ENCODE peak calls at places on chromosomes 16 and 17, in ten cellular contexts. K is choroid plexus epithelial cell; X is bronchial epithelial cell; R is upper lobe of right lung; L is cardiac fibroblast; U is cardiac muscle cell; M is tibial nerve; S is kidney epithelial cell; N is mucosa of descending colon; I is CD8-positive, alpha-beta T cell. Y is an unnamed sample.

GRCh38 chr17:54021418-54021817 is 198.7 kb downstream of the KIF2B start:
- DNase-seq in K (no peak), X (no peak), R (no peak), L (no peak), U (no peak), M (no peak), S (no peak), N (no peak), I (no peak), Y (no peak)

GRCh38 chr17:30296499-30297038 is 4.8 kb upstream of the BLMH start:
- DNase-seq in K (no peak), X (peak), R (no peak), L (no peak), U (no peak), M (no peak), S (no peak), N (no peak), I (no peak), Y (no peak)

GRCh38 chr17:69236464-69236863 is 7.8 kb upstream of the ABCA10 start:
- DNase-seq in K (no peak), X (no peak), R (no peak), L (no peak), U (no peak), M (no peak), S (no peak), N (no peak), I (no peak), Y (no peak)

GRCh38 chr16:21283521-21284289 is 5.6 kb upstream of the CRYM start:
- DNase-seq in K (peak), X (peak), R (peak), L (peak), U (peak), M (peak), S (no peak), N (peak), I (no peak), Y (no peak)

GRCh38 chr17:75331671-75332070 is 42.4 kb upstream of the SLC25A19 start:
- DNase-seq in K (no peak), X (no peak), R (no peak), L (no peak), U (no peak), M (no peak), S (no peak), N (no peak), I (no peak), Y (no peak)

GRCh38 chr17:35432176-35433074 is at the start of gene SLFN12:
- DNase-seq in K (peak), X (peak), R (no peak), L (peak), U (peak), M (no peak), S (peak), N (peak), I (peak), Y (peak)

GRCh38 chr16:89811321-89811720 is 5.1 kb downstream of the FANCA start:
- DNase-seq in K (no peak), X (no peak), R (no peak), L (no peak), U (no peak), M (no peak), S (no peak), N (no peak), I (no peak), Y (no peak)

GRCh38 chr17:27276653-27277156 is 17.2 kb upstream of the WSB1 start:
- DNase-seq in K (no peak), X (no peak), R (no peak), L (peak), U (peak), M (no peak), S (no peak), N (no peak), I (no peak), Y (no peak)

GRCh38 chr16:70568601-70569217 is 45.1 kb downstream of the SF3B3 start:
- DNase-seq in K (peak), X (peak), R (no peak), L (no peak), U (peak), M (no peak), S (no peak), N (no peak), I (no peak), Y (no peak)

GRCh38 chr17:38616361-38616760 is 10.6 kb upstream of the SRCIN1 start:
- DNase-seq in K (no peak), X (no peak), R (no peak), L (no peak), U (no peak), M (no peak), S (no peak), N (no peak), I (no peak), Y (no peak)

GRCh38 chr16:86814256-86814655 is 235.9 kb downstream of the FOXL1 start:
- DNase-seq in K (no peak), X (peak), R (no peak), L (no peak), U (no peak), M (no peak), S (no peak), N (no peak), I (no peak), Y (peak)

GRCh38 chr17:38428643-38429371 is 543 bp downstream of the ARHGAP23 start:
- DNase-seq in K (peak), X (no peak), R (peak), L (peak), U (peak), M (no peak), S (no peak), N (peak), I (no peak), Y (no peak)

GRCh38 chr17:59366773-59367656 is 35.6 kb downstream of the YPEL2 start:
- DNase-seq in K (peak), X (peak), R (peak), L (peak), U (no peak), M (no peak), S (no peak), N (peak), I (no peak), Y (no peak)

GRCh38 chr16:12613992-12614661 is 189.6 kb downstream of the CPPED1 start:
- DNase-seq in K (no peak), X (no peak), R (no peak), L (no peak), U (no peak), M (no peak), S (no peak), N (no peak), I (no peak), Y (no peak)

GRCh38 chr16:67730326-67730725 is 11.2 kb upstream of the GFOD2 start:
- DNase-seq in K (no peak), X (no peak), R (peak), L (no peak), U (no peak), M (no peak), S (no peak), N (no peak), I (no peak), Y (no peak)

GRCh38 chr17:20116683-20117309 is 107.6 kb downstream of the SPECC1 start:
- DNase-seq in K (peak), X (peak), R (no peak), L (peak), U (peak), M (no peak), S (peak), N (peak), I (peak), Y (no peak)

GRCh38 chr17:5861246-5861645 is 208.9 kb upstream of the WSCD1 start:
- DNase-seq in K (no peak), X (no peak), R (no peak), L (no peak), U (no peak), M (no peak), S (no peak), N (no peak), I (no peak), Y (no peak)

GRCh38 chr17:50177983-50178834 is 12.4 kb downstream of the SGCA start:
- DNase-seq in K (peak), X (peak), R (peak), L (peak), U (peak), M (peak), S (peak), N (peak), I (peak), Y (no peak)

GRCh38 chr17:51144266-51145022 is 8.9 kb upstream of the NME1 start:
- DNase-seq in K (no peak), X (no peak), R (no peak), L (no peak), U (no peak), M (no peak), S (no peak), N (no peak), I (no peak), Y (no peak)

GRCh38 chr16:14564881-14565687 is 65.0 kb downstream of the PARN start:
- DNase-seq in K (peak), X (peak), R (no peak), L (peak), U (peak), M (no peak), S (no peak), N (no peak), I (no peak), Y (no peak)

GRCh38 chr17:64599187-64599676 is 62.9 kb downstream of the SMURF2 start:
- DNase-seq in K (peak), X (no peak), R (no peak), L (no peak), U (no peak), M (no peak), S (no peak), N (peak), I (peak), Y (no peak)

GRCh38 chr17:2266045-2266864 is 37.3 kb downstream of the SMG6 start:
- DNase-seq in K (no peak), X (no peak), R (no peak), L (no peak), U (no peak), M (no peak), S (no peak), N (no peak), I (peak), Y (no peak)

GRCh38 chr17:55286681-55287589 is 22.2 kb downstream of the HLF start:
- DNase-seq in K (peak), X (peak), R (no peak), L (peak), U (peak), M (no peak), S (peak), N (peak), I (no peak), Y (no peak)

GRCh38 chr17:43961954-43962353 is 8.2 kb upstream of the PYY start:
- DNase-seq in K (no peak), X (no peak), R (no peak), L (no peak), U (no peak), M (no peak), S (no peak), N (no peak), I (no peak), Y (no peak)

GRCh38 chr16:10037771-10038170 is 144.5 kb downstream of the GRIN2A start:
- DNase-seq in K (no peak), X (no peak), R (no peak), L (no peak), U (no peak), M (no peak), S (no peak), N (no peak), I (no peak), Y (no peak)

GRCh38 chr16:8828541-8829165 is 31.0 kb downstream of the PMM2 start:
- DNase-seq in K (peak), X (peak), R (no peak), L (no peak), U (no peak), M (no peak), S (peak), N (no peak), I (no peak), Y (peak)

GRCh38 chr16:69324013-69324531 is 6.3 kb downstream of the PDF start:
- DNase-seq in K (no peak), X (no peak), R (peak), L (no peak), U (no peak), M (no peak), S (no peak), N (peak), I (no peak), Y (no peak)

GRCh38 chr17:76382803-76383644 is 1.4 kb upstream of the SPHK1 start:
- DNase-seq in K (peak), X (peak), R (peak), L (peak), U (peak), M (no peak), S (no peak), N (peak), I (peak), Y (peak)

GRCh38 chr17:72774251-72774650 is 318.2 kb downstream of the SLC39A11 start:
- DNase-seq in K (no peak), X (no peak), R (no peak), L (no peak), U (no peak), M (no peak), S (no peak), N (no peak), I (no peak), Y (no peak)

GRCh38 chr17:13520899-13521572 is 80.7 kb downstream of the HS3ST3A1 start:
- DNase-seq in K (peak), X (no peak), R (no peak), L (peak), U (peak), M (no peak), S (no peak), N (no peak), I (no peak), Y (no peak)

GRCh38 chr17:74460996-74461395 is 5.4 kb upstream of the CD300A start:
- DNase-seq in K (no peak), X (no peak), R (no peak), L (no peak), U (no peak), M (no peak), S (no peak), N (no peak), I (no peak), Y (no peak)

GRCh38 chr17:59151007-59151406 is 4.0 kb downstream of the SKA2 start:
- DNase-seq in K (no peak), X (no peak), R (no peak), L (peak), U (peak), M (no peak), S (no peak), N (no peak), I (no peak), Y (no peak)

GRCh38 chr17:7072406-7072805 is 7.6 kb downstream of the CLEC10A start:
- DNase-seq in K (no peak), X (no peak), R (no peak), L (no peak), U (no peak), M (no peak), S (no peak), N (no peak), I (no peak), Y (no peak)

GRCh38 chr17:510223-510917 is 157.8 kb upstream of the RPH3AL start:
- DNase-seq in K (no peak), X (no peak), R (no peak), L (no peak), U (no peak), M (no peak), S (no peak), N (no peak), I (no peak), Y (no peak)

GRCh38 chr16:66197668-66198278 is 168.7 kb upstream of the CDH5 start:
- DNase-seq in K (no peak), X (no peak), R (no peak), L (no peak), U (no peak), M (no peak), S (no peak), N (no peak), I (no peak), Y (no peak)

GRCh38 chr16:86072328-86073102 is 173.6 kb downstream of the IRF8 start:
- DNase-seq in K (peak), X (peak), R (no peak), L (peak), U (peak), M (peak), S (peak), N (peak), I (no peak), Y (no peak)

GRCh38 chr17:50221500-50222480 is 20.4 kb upstream of the COL1A1 start:
- DNase-seq in K (peak), X (peak), R (peak), L (peak), U (peak), M (no peak), S (no peak), N (no peak), I (no peak), Y (no peak)

GRCh38 chr17:77959216-77959925 is 868 bp downstream of the TNRC6C start:
- DNase-seq in K (peak), X (peak), R (no peak), L (peak), U (peak), M (no peak), S (no peak), N (peak), I (no peak), Y (no peak)

GRCh38 chr17:77957215-77957868 is 1.2 kb upstream of the TNRC6C start:
- DNase-seq in K (peak), X (no peak), R (no peak), L (peak), U (peak), M (no peak), S (no peak), N (no peak), I (no peak), Y (no peak)

GRCh38 chr17:77957869-77958715 is at the start of gene TNRC6C:
- DNase-seq in K (peak), X (peak), R (peak), L (peak), U (peak), M (peak), S (peak), N (peak), I (peak), Y (peak)

GRCh38 chr17:77959926-77960521 is 1.5 kb downstream of the TNRC6C start:
- DNase-seq in K (peak), X (no peak), R (no peak), L (peak), U (peak), M (no peak), S (no peak), N (no peak), I (peak), Y (no peak)

DNA sequence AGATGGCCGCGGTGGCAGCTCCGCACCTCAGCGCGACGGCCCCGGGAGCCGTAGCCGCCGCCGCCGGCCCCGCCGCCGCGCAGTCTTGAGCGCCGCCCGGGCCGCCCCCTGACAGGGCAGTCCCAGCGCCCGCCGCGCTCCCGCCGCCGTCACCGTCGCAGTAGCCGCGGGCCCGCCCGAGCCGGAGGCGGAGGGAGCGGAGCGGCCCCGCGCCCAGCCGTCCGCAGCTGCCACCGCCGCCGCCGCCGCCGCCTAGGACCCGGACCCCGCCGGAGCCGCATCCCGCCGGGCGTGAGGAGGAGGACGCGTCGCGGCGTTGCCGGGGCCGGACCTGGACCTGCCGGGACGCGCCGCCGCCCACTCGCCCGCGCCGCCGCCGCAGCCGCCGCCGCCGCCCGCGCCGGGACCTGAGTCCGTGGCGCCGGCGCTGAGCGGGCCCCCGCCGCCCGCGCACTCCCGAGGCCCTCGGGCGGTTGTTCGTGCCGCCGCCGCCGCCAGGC is 263 bp downstream of the TNRC6C start:
- DNase-seq in K (no peak), X (no peak), R (no peak), L (peak), U (peak), M (no peak), S (no peak), N (no peak), I (no peak), Y (no peak)
- TF ChIP-seq CTCF in K (no peak), X (no peak), R (no peak), L (no peak), U (no peak), M (no peak), S (no peak), N (no peak), I (no peak), Y (no peak)

DNA sequence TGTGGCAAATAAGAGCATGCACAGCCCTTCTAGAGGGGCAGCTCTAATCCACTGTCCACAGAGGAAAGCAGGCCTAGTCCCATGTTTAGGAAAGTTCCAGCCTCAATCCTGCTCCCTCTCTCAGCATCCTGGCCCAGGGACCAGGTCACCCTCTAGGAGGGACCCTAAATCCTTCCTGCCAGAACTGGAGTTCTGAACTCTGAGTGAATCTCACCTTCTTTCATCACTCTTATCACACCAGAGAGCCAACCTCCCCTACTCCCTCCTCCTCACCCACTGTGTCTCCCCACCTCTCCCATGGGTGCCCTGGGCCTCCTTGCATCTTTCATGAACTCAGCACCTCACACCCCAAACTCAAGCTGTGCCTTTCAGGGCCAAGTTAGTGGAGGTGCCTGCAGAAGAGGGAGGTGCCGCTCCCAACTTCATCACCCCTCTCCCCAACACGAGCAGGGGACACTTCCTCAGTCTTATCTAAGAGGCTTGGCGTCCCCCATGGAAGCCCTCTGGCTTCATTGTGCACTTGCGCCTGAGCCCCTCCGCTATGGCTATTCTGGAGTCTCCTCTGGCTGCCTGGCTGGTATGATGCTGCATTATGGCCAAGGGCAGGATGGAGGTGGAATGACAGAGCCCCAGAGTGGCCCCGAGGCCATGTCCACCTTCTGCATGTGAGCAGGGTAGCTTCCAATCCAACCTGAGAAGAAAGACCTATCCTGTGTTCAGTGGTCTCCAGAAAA is 31.7 kb downstream of the PIK3R6 start:
- DNase-seq in K (no peak), X (no peak), R (no peak), L (no peak), U (no peak), M (no peak), S (no peak), N (no peak), I (no peak), Y (peak)
- H3K4me3 ChIP-seq in K (no peak), X (no peak), R (no peak), L (no peak), U (no peak), M (no peak), S (no peak), N (no peak), I (no peak), Y (no peak)

DNA sequence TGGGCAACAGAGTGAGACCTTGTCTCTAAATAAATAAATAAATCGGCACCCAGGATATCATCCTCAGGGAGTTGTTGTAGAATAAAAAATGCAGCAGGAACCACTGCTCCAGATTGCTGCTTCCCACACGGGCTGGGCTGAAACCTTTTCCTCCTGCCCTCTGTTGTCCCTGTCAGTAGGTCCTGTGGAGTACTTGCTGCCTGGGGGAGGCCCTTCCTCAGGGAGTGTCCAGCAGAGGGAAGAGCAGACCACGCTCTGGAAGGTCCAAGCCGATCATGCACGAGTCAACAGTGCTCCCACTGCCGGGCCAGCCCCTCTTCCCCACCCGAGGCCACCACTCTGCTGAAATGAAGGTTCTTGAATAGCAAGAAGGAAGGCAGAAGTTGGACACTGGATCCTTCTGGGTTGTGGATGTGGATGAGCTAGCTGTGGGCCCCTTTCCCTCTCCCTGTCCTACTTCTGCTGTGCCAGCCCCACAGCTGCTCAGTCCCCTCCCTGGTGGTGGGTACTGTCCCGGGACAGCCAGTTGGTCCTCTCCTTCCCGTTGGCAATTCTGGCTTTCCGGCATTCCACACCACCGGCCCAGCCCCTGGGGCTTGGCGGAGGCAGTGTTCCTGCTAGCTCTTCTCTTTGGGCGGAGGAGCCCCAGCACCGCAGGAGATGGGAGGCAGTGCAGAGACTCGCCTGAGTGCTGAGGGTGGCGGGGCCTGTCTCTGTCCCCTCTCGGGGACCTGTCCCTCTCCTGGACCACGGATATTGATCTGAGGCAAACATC is 10.8 kb downstream of the CDK5R1 start:
- DNase-seq in K (no peak), X (peak), R (peak), L (no peak), U (no peak), M (no peak), S (no peak), N (no peak), I (no peak), Y (peak)
- TF ChIP-seq CTCF in K (peak), X (no peak), R (no peak), L (no peak), U (peak), M (no peak), S (peak), N (no peak), I (no peak), Y (no peak)

GRCh38 chr17:17725853-17726720 is 44.8 kb downstream of the RAI1 start:
- DNase-seq in K (no peak), X (no peak), R (no peak), L (no peak), U (no peak), M (no peak), S (no peak), N (no peak), I (no peak), Y (no peak)
- H3K4me3 ChIP-seq in K (peak), X (no peak), R (no peak), L (no peak), U (peak), M (no peak), S (no peak), N (no peak), I (peak), Y (no peak)